ENCODE peak calls at places on chromosomes 6 and 20, in seven cellular contexts. B is HCT116, Z is pancreas, O is mucosa of descending colon, L is left lung, T is fibroblast of lung, P is Caco-2. M is an unnamed sample.
A peak's percentile ranks its signal among the peaks of the same experiment; 100 is the strongest.

GRCh38 chr20:19977373-19977770 is 39.8 kb upstream of the NAA20 start:
- DNase-seq in B (no peak), Z (no peak), O (no peak), L (no peak), T (no peak), P (no peak), M (no peak)

GRCh38 chr6:21710908-21711627 is 117.5 kb downstream of the SOX4 start:
- DNase-seq in B (no peak), Z (no peak), O (no peak), L (no peak), T (no peak), P (peak; percentile 48), M (no peak)

GRCh38 chr6:299050-299980 is 7.0 kb downstream of the DUSP22 start:
- DNase-seq in B (no peak), Z (no peak), O (no peak), L (peak; percentile 85), T (peak; percentile 29), P (no peak), M (no peak)

GRCh38 chr6:166494757-166495486 is 91.6 kb downstream of the RAMACL start:
- DNase-seq in B (no peak), Z (no peak), O (no peak), L (no peak), T (no peak), P (no peak), M (no peak)

GRCh38 chr6:41901882-41902519 is 6.8 kb upstream of the USP49 start:
- DNase-seq in B (no peak), Z (no peak), O (peak; percentile 39), L (no peak), T (peak; percentile 39), P (no peak), M (no peak)

GRCh38 chr6:25017932-25018581 is 82.3 kb upstream of the RIPOR2 start:
- DNase-seq in B (peak; percentile 53), Z (no peak), O (peak; percentile 76), L (peak; percentile 80), T (peak; percentile 74), P (no peak), M (no peak)

GRCh38 chr6:168261234-168261633 is 58.3 kb downstream of the DACT2 start:
- DNase-seq in B (no peak), Z (peak; percentile 72), O (peak; percentile 35), L (no peak), T (no peak), P (no peak), M (no peak)

GRCh38 chr6:10425973-10426780 is 11.3 kb upstream of the TFAP2A start:
- DNase-seq in B (no peak), Z (peak; percentile 74), O (no peak), L (peak; percentile 84), T (no peak), P (no peak), M (no peak)

GRCh38 chr6:43772571-43773049 is 2.6 kb downstream of the VEGFA start:
- DNase-seq in B (no peak), Z (no peak), O (no peak), L (no peak), T (peak; percentile 46), P (peak; percentile 50), M (no peak)

GRCh38 chr6:149057464-149057840 is 260.1 kb upstream of the TAB2 start:
- DNase-seq in B (no peak), Z (no peak), O (no peak), L (no peak), T (no peak), P (no peak), M (no peak)

GRCh38 chr6:155297669-155298068 is 16.6 kb downstream of the TFB1M start:
- DNase-seq in B (no peak), Z (no peak), O (no peak), L (no peak), T (no peak), P (no peak), M (no peak)

GRCh38 chr20:46022411-46023147 is 6.4 kb upstream of the SLC12A5 start:
- DNase-seq in B (no peak), Z (peak; percentile 83), O (peak; percentile 76), L (peak; percentile 95), T (no peak), P (peak; percentile 69), M (no peak)

GRCh38 chr20:53028337-53029007 is 56.3 kb downstream of the TSHZ2 start:
- DNase-seq in B (no peak), Z (no peak), O (no peak), L (no peak), T (no peak), P (no peak), M (no peak)

GRCh38 chr6:43199912-43200311 is 17.9 kb downstream of the CUL9 start:
- DNase-seq in B (no peak), Z (no peak), O (no peak), L (no peak), T (no peak), P (peak; percentile 7), M (no peak)

GRCh38 chr20:2093200-2093781 is 8.3 kb upstream of the STK35 start:
- DNase-seq in B (peak; percentile 46), Z (no peak), O (peak; percentile 45), L (no peak), T (peak; percentile 5), P (peak; percentile 62), M (no peak)
- TF ChIP-seq CTCF in B (peak; percentile 95), Z (no peak), O (no peak), L (no peak), T (peak; percentile 44), P (peak; percentile 89), M (peak; percentile 47)

GRCh38 chr6:110282412-110282811 is 75.7 kb downstream of the METTL24 start:
- DNase-seq in B (no peak), Z (no peak), O (no peak), L (no peak), T (no peak), P (no peak), M (no peak)

GRCh38 chr6:110284877-110285276 is 73.3 kb downstream of the METTL24 start:
- DNase-seq in B (no peak), Z (no peak), O (no peak), L (no peak), T (no peak), P (no peak), M (no peak)

GRCh38 chr6:110287462-110288341 is 70.4 kb downstream of the METTL24 start:
- DNase-seq in B (no peak), Z (no peak), O (peak; percentile 63), L (no peak), T (no peak), P (no peak), M (no peak)

GRCh38 chr6:110283657-110284056 is 74.5 kb downstream of the METTL24 start:
- DNase-seq in B (no peak), Z (no peak), O (no peak), L (no peak), T (no peak), P (no peak), M (no peak)

GRCh38 chr6:110285306-110286060 is 72.7 kb downstream of the METTL24 start:
- DNase-seq in B (no peak), Z (no peak), O (peak; percentile 65), L (no peak), T (no peak), P (no peak), M (no peak)
- H3K4me3 ChIP-seq in B (no peak overlapping the region), Z (no peak overlapping the region), O (no peak overlapping the region), L (no peak overlapping the region), T (no peak overlapping the region), P (no peak overlapping the region), M (no peak overlapping the region)

DNA sequence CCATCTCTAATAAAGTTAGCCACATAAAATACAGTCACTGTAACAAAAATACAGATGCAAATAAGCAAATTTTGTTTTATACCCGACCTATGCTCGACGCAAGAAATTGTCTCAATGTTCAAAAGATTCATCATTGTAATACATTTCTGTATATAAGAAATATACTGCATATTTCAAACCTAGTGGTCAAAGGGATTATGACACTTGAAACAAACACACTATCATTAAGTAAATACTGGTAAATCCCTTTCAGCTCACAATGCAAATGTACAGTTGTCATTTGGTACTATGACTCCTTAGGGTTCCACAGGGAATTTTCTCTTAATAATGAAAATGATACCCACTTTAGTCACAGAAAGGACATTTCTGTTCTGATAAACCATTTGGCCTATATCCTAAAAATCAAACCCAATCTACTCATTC is 2.2 kb downstream of the HIVEP2 start:
- DNase-seq in B (no peak), Z (no peak), O (no peak), L (no peak), T (peak; percentile 65), P (no peak), M (no peak)
- TF ChIP-seq CTCF in B (peak; percentile 63), Z (peak; percentile 63), O (peak; percentile 41), L (peak; percentile 46), T (peak; percentile 35), P (peak; percentile 21), M (no peak)

GRCh38 chr6:53111865-53112264 is 36.8 kb downstream of the GCM1 start:
- DNase-seq in B (no peak), Z (no peak), O (no peak), L (no peak), T (no peak), P (no peak), M (no peak)

GRCh38 chr6:53115113-53115512 is 33.5 kb downstream of the GCM1 start:
- DNase-seq in B (no peak), Z (no peak), O (no peak), L (no peak), T (no peak), P (no peak), M (no peak)

GRCh38 chr6:53113742-53114141 is 34.9 kb downstream of the GCM1 start:
- DNase-seq in B (no peak), Z (no peak), O (no peak), L (no peak), T (no peak), P (no peak), M (no peak)

GRCh38 chr6:53112871-53113270 is 35.8 kb downstream of the GCM1 start:
- DNase-seq in B (no peak), Z (no peak), O (no peak), L (no peak), T (no peak), P (no peak), M (no peak)

GRCh38 chr6:53112404-53112803 is 36.2 kb downstream of the GCM1 start:
- DNase-seq in B (no peak), Z (no peak), O (peak; percentile 11), L (no peak), T (no peak), P (peak; percentile 61), M (no peak)
- H3K4me3 ChIP-seq in B (no peak overlapping the region), Z (no peak overlapping the region), O (no peak overlapping the region), L (no peak overlapping the region), T (no peak overlapping the region), P (no peak overlapping the region), M (no peak overlapping the region)

GRCh38 chr20:62376112-62377063 is 9.3 kb upstream of the LAMA5 start:
- DNase-seq in B (no peak), Z (no peak), O (no peak), L (no peak), T (peak; percentile 52), P (peak; percentile 90), M (no peak)
- TF ChIP-seq CTCF in B (no peak), Z (no peak), O (no peak), L (peak; percentile 52), T (peak; percentile 49), P (peak; percentile 70), M (peak; percentile 54)